ENCODE peak calls at places on chromosomes 7 and 10, in seven cellular contexts. One of them, this sample, is unnamed.
A peak's percentile ranks its signal among the peaks of the same experiment; 100 is the strongest.

GRCh38 chr7:3835102-3835501 is 534.0 kb downstream of the SDK1 start:
- DNase-seq in skeletal muscle cell: no peak
- DNase-seq in GM12865: no peak
- DNase-seq in CD4-positive, alpha-beta memory T cell: no peak
- DNase-seq in IMR-90: no peak
- DNase-seq in uterus: no peak
- DNase-seq in Caco-2: no peak
- DNase-seq in this sample: no peak

GRCh38 chr7:36284470-36284869 is 105.2 kb upstream of the ANLN start:
- DNase-seq in CD4-positive, alpha-beta memory T cell: no peak
- DNase-seq in skeletal muscle cell: no peak
- DNase-seq in uterus: no peak
- DNase-seq in IMR-90: no peak
- DNase-seq in GM12865: no peak
- DNase-seq in Caco-2: no peak
- DNase-seq in this sample: no peak

GRCh38 chr7:96314402-96315108 is 7.3 kb downstream of the SLC25A13 start:
- DNase-seq in GM12865: no peak
- DNase-seq in IMR-90: peak; percentile 8
- DNase-seq in skeletal muscle cell: no peak
- DNase-seq in CD4-positive, alpha-beta memory T cell: no peak
- DNase-seq in uterus: no peak
- DNase-seq in Caco-2: peak; percentile 49
- DNase-seq in this sample: no peak

GRCh38 chr7:28573751-28574295 is 161.5 kb downstream of the CREB5 start:
- DNase-seq in Caco-2: no peak
- DNase-seq in skeletal muscle cell: no peak
- DNase-seq in GM12865: peak; percentile 61
- DNase-seq in uterus: peak; percentile 18
- DNase-seq in IMR-90: peak; percentile 42
- DNase-seq in CD4-positive, alpha-beta memory T cell: no peak
- DNase-seq in this sample: no peak

GRCh38 chr7:66359656-66360211 is 154.6 kb downstream of the TPST1 start:
- DNase-seq in IMR-90: no peak
- DNase-seq in skeletal muscle cell: no peak
- DNase-seq in CD4-positive, alpha-beta memory T cell: no peak
- DNase-seq in uterus: peak; percentile 33
- DNase-seq in Caco-2: no peak
- DNase-seq in GM12865: no peak
- DNase-seq in this sample: no peak

GRCh38 chr7:132045002-132045401 is 488.6 kb upstream of the PODXL start:
- DNase-seq in CD4-positive, alpha-beta memory T cell: no peak
- DNase-seq in uterus: no peak
- DNase-seq in Caco-2: no peak
- DNase-seq in GM12865: no peak
- DNase-seq in skeletal muscle cell: no peak
- DNase-seq in IMR-90: no peak
- DNase-seq in this sample: no peak

GRCh38 chr10:44971419-44971818 is 7.2 kb downstream of the DEPP1 start:
- DNase-seq in Caco-2: no peak
- DNase-seq in GM12865: no peak
- DNase-seq in IMR-90: no peak
- DNase-seq in uterus: no peak
- DNase-seq in skeletal muscle cell: no peak
- DNase-seq in CD4-positive, alpha-beta memory T cell: no peak
- DNase-seq in this sample: no peak

GRCh38 chr7:106730021-106730420 is 69.1 kb upstream of the CCDC71L start:
- DNase-seq in GM12865: no peak
- DNase-seq in IMR-90: no peak
- DNase-seq in Caco-2: no peak
- DNase-seq in skeletal muscle cell: no peak
- DNase-seq in CD4-positive, alpha-beta memory T cell: no peak
- DNase-seq in uterus: no peak
- DNase-seq in this sample: no peak

GRCh38 chr10:11043039-11043438 is 25.4 kb downstream of the CELF2 start:
- DNase-seq in GM12865: no peak
- DNase-seq in IMR-90: no peak
- DNase-seq in skeletal muscle cell: no peak
- DNase-seq in Caco-2: no peak
- DNase-seq in CD4-positive, alpha-beta memory T cell: no peak
- DNase-seq in uterus: no peak
- DNase-seq in this sample: no peak

GRCh38 chr7:73352784-73353183 is 24.8 kb downstream of the FKBP6 start:
- DNase-seq in uterus: no peak
- DNase-seq in skeletal muscle cell: no peak
- DNase-seq in GM12865: no peak
- DNase-seq in Caco-2: no peak
- DNase-seq in CD4-positive, alpha-beta memory T cell: no peak
- DNase-seq in IMR-90: no peak
- DNase-seq in this sample: no peak

GRCh38 chr7:139776486-139777303 is 1.1 kb downstream of the HIPK2 start:
- DNase-seq in Caco-2: peak; percentile 45
- DNase-seq in IMR-90: peak; percentile 54
- DNase-seq in GM12865: peak; percentile 56
- DNase-seq in skeletal muscle cell: no peak
- DNase-seq in uterus: peak; percentile 20
- DNase-seq in CD4-positive, alpha-beta memory T cell: peak; percentile 35
- DNase-seq in this sample: peak; percentile 31

GRCh38 chr7:69962077-69962855 is 364.0 kb downstream of the AUTS2 start:
- DNase-seq in CD4-positive, alpha-beta memory T cell: no peak
- DNase-seq in GM12865: no peak
- DNase-seq in skeletal muscle cell: no peak
- DNase-seq in Caco-2: no peak
- DNase-seq in uterus: peak; percentile 17
- DNase-seq in IMR-90: no peak
- DNase-seq in this sample: no peak

GRCh38 chr7:51040777-51041176 is 258.1 kb upstream of the GRB10 start:
- DNase-seq in IMR-90: no peak
- DNase-seq in Caco-2: no peak
- DNase-seq in GM12865: no peak
- DNase-seq in skeletal muscle cell: no peak
- DNase-seq in CD4-positive, alpha-beta memory T cell: no peak
- DNase-seq in uterus: no peak
- DNase-seq in this sample: no peak

GRCh38 chr7:75054744-75055527 is 18.7 kb downstream of the RCC1L start:
- DNase-seq in Caco-2: no peak
- DNase-seq in IMR-90: peak; percentile 95
- DNase-seq in skeletal muscle cell: peak; percentile 35
- DNase-seq in CD4-positive, alpha-beta memory T cell: no peak
- DNase-seq in GM12865: no peak
- DNase-seq in uterus: peak; percentile 50
- DNase-seq in this sample: peak; percentile 76

GRCh38 chr7:159015081-159015893 is 129.4 kb downstream of the VIPR2 start:
- DNase-seq in CD4-positive, alpha-beta memory T cell: no peak
- DNase-seq in IMR-90: no peak
- DNase-seq in skeletal muscle cell: no peak
- DNase-seq in GM12865: no peak
- DNase-seq in uterus: peak; percentile 80
- DNase-seq in Caco-2: peak; percentile 59
- DNase-seq in this sample: no peak

GRCh38 chr10:6530211-6530840 is 49.8 kb downstream of the PRKCQ start:
- DNase-seq in Caco-2: no peak
- DNase-seq in CD4-positive, alpha-beta memory T cell: peak; percentile 86
- DNase-seq in skeletal muscle cell: no peak
- DNase-seq in IMR-90: no peak
- DNase-seq in GM12865: no peak
- DNase-seq in uterus: peak; percentile 19
- DNase-seq in this sample: peak; percentile 15

GRCh38 chr7:142319970-142320369 is 62.1 kb upstream of the PRSS58 start:
- DNase-seq in uterus: no peak
- DNase-seq in IMR-90: no peak
- DNase-seq in CD4-positive, alpha-beta memory T cell: peak; percentile 51
- DNase-seq in skeletal muscle cell: no peak
- DNase-seq in GM12865: no peak
- DNase-seq in Caco-2: no peak
- DNase-seq in this sample: no peak

GRCh38 chr10:99673492-99673891 is 14.2 kb downstream of the ENTPD7 start:
- DNase-seq in IMR-90: no peak
- DNase-seq in uterus: no peak
- DNase-seq in Caco-2: no peak
- DNase-seq in GM12865: no peak
- DNase-seq in CD4-positive, alpha-beta memory T cell: no peak
- DNase-seq in skeletal muscle cell: no peak
- DNase-seq in this sample: no peak

GRCh38 chr7:2237109-2237602 is 4.4 kb upstream of the MAD1L1 start:
- DNase-seq in uterus: no peak
- DNase-seq in skeletal muscle cell: no peak
- DNase-seq in IMR-90: no peak
- DNase-seq in CD4-positive, alpha-beta memory T cell: no peak
- DNase-seq in Caco-2: no peak
- DNase-seq in GM12865: peak; percentile 97
- DNase-seq in this sample: no peak

GRCh38 chr7:158028290-158028941 is 559.2 kb downstream of the PTPRN2 start:
- DNase-seq in Caco-2: no peak
- DNase-seq in IMR-90: no peak
- DNase-seq in skeletal muscle cell: no peak
- DNase-seq in uterus: no peak
- DNase-seq in GM12865: no peak
- DNase-seq in CD4-positive, alpha-beta memory T cell: no peak
- DNase-seq in this sample: peak; percentile 40

GRCh38 chr7:151426486-151426905 is 13.4 kb downstream of the CRYGN start:
- DNase-seq in GM12865: no peak
- DNase-seq in uterus: peak; percentile 93
- DNase-seq in CD4-positive, alpha-beta memory T cell: no peak
- DNase-seq in Caco-2: no peak
- DNase-seq in skeletal muscle cell: peak; percentile 86
- DNase-seq in IMR-90: peak; percentile 93
- DNase-seq in this sample: no peak

GRCh38 chr10:12252882-12253546 is 57.0 kb downstream of the CDC123 start:
- DNase-seq in Caco-2: peak; percentile 56
- DNase-seq in skeletal muscle cell: no peak
- DNase-seq in IMR-90: peak; percentile 34
- DNase-seq in uterus: no peak
- DNase-seq in CD4-positive, alpha-beta memory T cell: no peak
- DNase-seq in GM12865: peak; percentile 76
- DNase-seq in this sample: no peak

GRCh38 chr7:115914951-115915350 is 115.6 kb downstream of the TFEC start:
- DNase-seq in CD4-positive, alpha-beta memory T cell: no peak
- DNase-seq in Caco-2: no peak
- DNase-seq in GM12865: no peak
- DNase-seq in IMR-90: no peak
- DNase-seq in uterus: no peak
- DNase-seq in skeletal muscle cell: no peak
- DNase-seq in this sample: no peak

GRCh38 chr7:115910541-115911164 is 119.9 kb downstream of the TFEC start:
- DNase-seq in IMR-90: peak; percentile 38
- DNase-seq in uterus: no peak
- DNase-seq in skeletal muscle cell: no peak
- DNase-seq in Caco-2: no peak
- DNase-seq in CD4-positive, alpha-beta memory T cell: peak; percentile 12
- DNase-seq in GM12865: peak; percentile 29
- DNase-seq in this sample: no peak

GRCh38 chr7:115906690-115907089 is 123.9 kb downstream of the TFEC start:
- DNase-seq in IMR-90: no peak
- DNase-seq in GM12865: no peak
- DNase-seq in CD4-positive, alpha-beta memory T cell: no peak
- DNase-seq in skeletal muscle cell: no peak
- DNase-seq in uterus: no peak
- DNase-seq in Caco-2: no peak
- DNase-seq in this sample: no peak

DNA sequence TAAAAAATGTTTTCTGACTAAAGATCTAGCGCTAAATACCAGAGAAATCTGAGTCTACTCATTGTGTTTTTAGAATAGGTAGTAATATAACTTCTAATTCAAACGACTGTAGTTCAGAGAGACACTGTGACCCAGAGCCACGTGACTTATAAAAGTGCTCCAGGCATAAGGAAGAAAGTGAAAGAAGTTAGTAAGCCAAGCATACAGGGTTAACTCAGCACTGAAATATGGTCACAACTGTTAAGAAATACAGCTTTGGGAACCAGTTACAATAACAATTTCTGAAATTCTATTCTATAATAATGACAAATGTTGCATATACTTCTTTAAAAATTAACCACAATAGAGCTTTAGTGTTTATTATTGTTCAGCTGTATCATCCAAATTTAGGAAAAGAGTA is 119.1 kb downstream of the TFEC start:
- DNase-seq in skeletal muscle cell: no peak
- DNase-seq in Caco-2: no peak
- DNase-seq in GM12865: no peak
- DNase-seq in CD4-positive, alpha-beta memory T cell: no peak
- DNase-seq in IMR-90: peak; percentile 19
- DNase-seq in uterus: no peak
- DNase-seq in this sample: no peak
- H3K4me3 ChIP-seq in skeletal muscle cell: no peak overlapping the region
- H3K4me3 ChIP-seq in Caco-2: no peak overlapping the region
- H3K4me3 ChIP-seq in GM12865: no peak overlapping the region
- H3K4me3 ChIP-seq in CD4-positive, alpha-beta memory T cell: no peak overlapping the region
- H3K4me3 ChIP-seq in IMR-90: no peak overlapping the region
- H3K4me3 ChIP-seq in uterus: no peak overlapping the region
- H3K4me3 ChIP-seq in this sample: no peak overlapping the region

GRCh38 chr10:77165445-77166316 is 471.9 kb downstream of the KCNMA1 start:
- DNase-seq in skeletal muscle cell: no peak
- DNase-seq in IMR-90: peak; percentile 71
- DNase-seq in Caco-2: peak; percentile 65
- DNase-seq in CD4-positive, alpha-beta memory T cell: peak; percentile 24
- DNase-seq in GM12865: peak; percentile 48
- DNase-seq in uterus: peak; percentile 34
- DNase-seq in this sample: peak; percentile 33
- H3K4me3 ChIP-seq in skeletal muscle cell: no peak overlapping the region
- H3K4me3 ChIP-seq in IMR-90: no peak overlapping the region
- H3K4me3 ChIP-seq in Caco-2: no peak overlapping the region
- H3K4me3 ChIP-seq in CD4-positive, alpha-beta memory T cell: no peak overlapping the region
- H3K4me3 ChIP-seq in GM12865: no peak overlapping the region
- H3K4me3 ChIP-seq in uterus: no peak overlapping the region
- H3K4me3 ChIP-seq in this sample: no peak overlapping the region

DNA sequence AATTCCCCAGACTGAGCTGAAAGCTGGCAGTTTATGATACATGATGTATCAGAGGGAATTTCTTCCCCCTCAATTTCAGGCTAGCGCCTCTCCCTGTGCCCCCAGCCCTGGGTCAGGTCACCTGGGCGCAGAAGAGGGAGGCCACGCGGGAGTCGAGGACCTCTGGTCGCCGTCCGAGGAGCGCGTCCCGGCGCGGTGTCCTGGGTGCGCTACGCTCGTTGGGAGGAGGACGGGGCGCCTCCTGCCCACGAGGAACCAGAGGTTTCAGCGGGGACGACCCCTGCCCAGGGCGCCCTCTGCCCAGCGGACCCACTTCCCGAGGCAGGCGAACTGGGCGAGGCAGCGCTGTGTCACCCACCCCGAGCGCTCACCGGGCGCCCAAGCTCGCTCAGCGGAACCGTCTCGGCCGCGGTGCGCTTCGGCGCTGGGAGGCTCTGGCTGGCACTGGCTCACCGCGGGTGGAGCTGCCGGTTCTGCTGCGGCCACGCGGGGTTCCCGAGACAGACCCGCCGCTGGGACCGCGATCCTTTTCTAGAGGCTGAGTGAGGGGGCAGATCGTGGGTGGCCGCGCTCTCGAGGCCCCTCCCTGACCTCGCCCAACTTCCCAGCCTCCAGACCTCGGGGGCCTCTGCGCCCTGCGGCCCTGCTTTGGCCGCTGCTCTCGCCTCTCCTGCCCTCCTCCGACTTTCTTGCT is at the start of gene FAM237B:
- DNase-seq in IMR-90: no peak
- DNase-seq in CD4-positive, alpha-beta memory T cell: no peak
- DNase-seq in Caco-2: no peak
- DNase-seq in uterus: no peak
- DNase-seq in GM12865: no peak
- DNase-seq in skeletal muscle cell: no peak
- DNase-seq in this sample: no peak
- H3K4me3 ChIP-seq in IMR-90: no peak within 1 kb of the TSS
- H3K4me3 ChIP-seq in CD4-positive, alpha-beta memory T cell: no peak within 1 kb of the TSS
- H3K4me3 ChIP-seq in Caco-2: peak within 1 kb of the TSS; percentile 35
- H3K4me3 ChIP-seq in uterus: no peak within 1 kb of the TSS
- H3K4me3 ChIP-seq in GM12865: no peak within 1 kb of the TSS
- H3K4me3 ChIP-seq in skeletal muscle cell: peak within 1 kb of the TSS; percentile 52
- H3K4me3 ChIP-seq in this sample: peak within 1 kb of the TSS; percentile 27

GRCh38 chr7:25359471-25360059 is 131.3 kb upstream of the NPVF start:
- DNase-seq in uterus: no peak
- DNase-seq in IMR-90: no peak
- DNase-seq in GM12865: no peak
- DNase-seq in skeletal muscle cell: no peak
- DNase-seq in Caco-2: no peak
- DNase-seq in CD4-positive, alpha-beta memory T cell: no peak
- DNase-seq in this sample: no peak
- H3K4me3 ChIP-seq in uterus: no peak overlapping the region
- H3K4me3 ChIP-seq in IMR-90: no peak overlapping the region
- H3K4me3 ChIP-seq in GM12865: no peak overlapping the region
- H3K4me3 ChIP-seq in skeletal muscle cell: no peak overlapping the region
- H3K4me3 ChIP-seq in Caco-2: no peak overlapping the region
- H3K4me3 ChIP-seq in CD4-positive, alpha-beta memory T cell: no peak overlapping the region
- H3K4me3 ChIP-seq in this sample: no peak overlapping the region

This sample was measured in upper lobe of left lung.